ENCODE peak calls at places on chromosomes 3 and 15, in nine cellular contexts. Q, T, C, V, E, P, N, X and S are unnamed samples.

GRCh38 chr15:50192926-50193595 is 11.1 kb downstream of the SLC27A2 start:
- DNase-seq in V (no peak), T (no peak), P (no peak), C (no peak), E (no peak), N (no peak), Q (no peak), X (no peak), S (no peak)

GRCh38 chr15:51134416-51135199 is 39.9 kb upstream of the TNFAIP8L3 start:
- DNase-seq in V (no peak), Q (no peak), T (no peak), P (no peak), N (no peak), X (no peak), C (no peak), E (no peak), S (no peak)

GRCh38 chr3:195886181-195887141 is 21.9 kb downstream of the TNK2 start:
- DNase-seq in T (no peak), Q (no peak), P (no peak), E (no peak), N (no peak), X (no peak), V (no peak), C (no peak), S (peak)

GRCh38 chr15:26129852-26130251 is 266.7 kb upstream of the ATP10A start:
- DNase-seq in V (no peak), T (no peak), C (no peak), N (no peak), Q (no peak), P (no peak), X (no peak), E (no peak), S (no peak)

GRCh38 chr15:77186518-77187095 is 115.7 kb upstream of the TSPAN3 start:
- DNase-seq in E (no peak), V (no peak), N (no peak), X (no peak), P (peak), Q (no peak), C (peak), T (no peak), S (no peak)

GRCh38 chr3:155714295-155714718 is 30.6 kb downstream of the PLCH1 start:
- DNase-seq in E (no peak), N (no peak), P (no peak), V (no peak), C (no peak), Q (no peak), T (no peak), X (no peak), S (no peak)

GRCh38 chr15:36961956-36962355 is 138.4 kb downstream of the MEIS2 start:
- DNase-seq in N (no peak), C (no peak), X (no peak), V (no peak), P (no peak), Q (no peak), T (no peak), E (no peak), S (no peak)

GRCh38 chr3:161423911-161424522 is 52.7 kb upstream of the SPTSSB start:
- DNase-seq in V (no peak), X (no peak), N (no peak), E (no peak), P (peak), Q (no peak), C (no peak), T (peak), S (no peak)

GRCh38 chr3:61060421-61060861 is 190.8 kb downstream of the FHIT start:
- DNase-seq in X (no peak), P (no peak), V (no peak), T (no peak), C (no peak), Q (no peak), N (no peak), E (no peak), S (no peak)

GRCh38 chr15:95142441-95142840 is 911.1 kb downstream of the MCTP2 start:
- DNase-seq in P (no peak), T (no peak), V (no peak), X (no peak), Q (no peak), N (no peak), E (no peak), C (no peak), S (no peak)

GRCh38 chr3:14146381-14147062 is 21.7 kb downstream of the TMEM43 start:
- DNase-seq in Q (peak), T (no peak), X (no peak), C (no peak), V (no peak), E (no peak), N (no peak), P (no peak), S (no peak)

GRCh38 chr3:63900459-63900858 is 11.7 kb downstream of the SCAANT1 start:
- DNase-seq in X (no peak), T (no peak), P (no peak), V (no peak), C (no peak), Q (no peak), N (no peak), E (no peak), S (no peak)

GRCh38 chr3:62710761-62711160 is 164.5 kb downstream of the CADPS start:
- DNase-seq in C (no peak), E (no peak), P (no peak), V (no peak), N (no peak), X (no peak), T (no peak), Q (no peak), S (no peak)

GRCh38 chr3:119600732-119601131 is 3.0 kb downstream of the PLA1A start:
- DNase-seq in C (peak), V (peak), X (peak), Q (peak), N (peak), T (no peak), E (no peak), P (peak), S (no peak)

GRCh38 chr15:52331490-52332240 is 36.1 kb upstream of the MYO5C start:
- DNase-seq in E (no peak), C (peak), V (peak), T (peak), N (peak), P (peak), X (no peak), Q (no peak), S (no peak)

GRCh38 chr3:51876186-51876585 is 785 bp upstream of the IQCF5 start:
- DNase-seq in N (no peak), C (no peak), X (no peak), T (no peak), V (no peak), Q (no peak), P (no peak), E (no peak), S (no peak)

GRCh38 chr3:176663819-176664218 is 533.5 kb downstream of the TBL1XR1 start:
- DNase-seq in P (peak), C (no peak), E (no peak), T (peak), X (no peak), Q (no peak), V (peak), N (no peak), S (no peak)

GRCh38 chr15:40743921-40744809 is 10.9 kb downstream of the RMDN3 start:
- DNase-seq in T (no peak), P (peak), N (no peak), E (no peak), X (no peak), V (peak), Q (no peak), C (no peak), S (peak)

GRCh38 chr3:54685213-54685612 is 242.6 kb downstream of the LRTM1 start:
- DNase-seq in V (no peak), X (no peak), P (no peak), N (no peak), C (no peak), Q (no peak), E (no peak), T (no peak), S (no peak)

GRCh38 chr3:149506540-149506939 is 32.0 kb downstream of the TM4SF4 start:
- DNase-seq in N (no peak), V (no peak), Q (no peak), T (no peak), E (no peak), C (no peak), P (no peak), X (no peak), S (no peak)

GRCh38 chr3:88957751-88958452 is 149.5 kb upstream of the EPHA3 start:
- DNase-seq in V (no peak), N (no peak), E (no peak), C (no peak), X (no peak), P (no peak), T (no peak), Q (no peak), S (no peak)

GRCh38 chr15:35047528-35047927 is 37.6 kb downstream of the NANOGP8 start:
- DNase-seq in P (no peak), V (peak), X (no peak), Q (no peak), N (no peak), T (no peak), C (no peak), E (no peak), S (no peak)

GRCh38 chr3:61136191-61136590 is 115.1 kb downstream of the FHIT start:
- DNase-seq in E (no peak), P (no peak), C (no peak), Q (no peak), X (no peak), N (no peak), V (no peak), T (no peak), S (no peak)

GRCh38 chr3:65728138-65728537 is 310.6 kb downstream of the MAGI1 start:
- DNase-seq in E (no peak), N (no peak), Q (no peak), C (no peak), V (no peak), T (no peak), X (no peak), P (no peak), S (no peak)

GRCh38 chr15:71296032-71296686 is 180.9 kb downstream of the THSD4 start:
- DNase-seq in Q (no peak), P (no peak), C (no peak), N (no peak), X (no peak), E (no peak), V (no peak), T (peak), S (no peak)

GRCh38 chr15:71295242-71296031 is 180.2 kb downstream of the THSD4 start:
- DNase-seq in E (peak), C (no peak), T (peak), P (peak), N (no peak), X (peak), Q (no peak), V (peak), S (no peak)

GRCh38 chr15:71291723-71292122 is 176.5 kb downstream of the THSD4 start:
- DNase-seq in X (no peak), T (no peak), N (no peak), V (no peak), Q (no peak), E (no peak), P (no peak), C (no peak), S (no peak)

GRCh38 chr15:71294636-71295241 is 179.5 kb downstream of the THSD4 start:
- DNase-seq in P (no peak), E (peak), T (peak), N (no peak), Q (no peak), V (no peak), C (no peak), X (no peak), S (peak)

DNA sequence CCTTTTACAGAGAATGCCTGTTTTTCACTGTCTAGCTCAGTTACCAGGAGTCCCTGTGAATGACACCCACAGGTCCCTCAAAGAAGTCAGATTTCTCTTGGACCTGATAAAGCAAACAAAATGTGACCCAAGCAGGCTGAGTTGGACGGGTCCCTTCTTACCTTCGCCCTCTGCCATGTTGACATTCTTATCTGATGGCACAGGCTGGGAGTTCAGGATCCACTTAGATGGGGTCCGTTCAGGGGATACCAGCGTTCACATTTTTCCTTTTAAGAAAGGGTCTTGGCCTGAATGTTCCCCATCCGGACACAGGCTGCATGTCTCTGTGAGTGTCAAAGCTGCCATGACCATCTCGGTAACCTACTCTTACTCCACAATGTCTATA is 179.0 kb downstream of the THSD4 start:
- DNase-seq in T (no peak), N (no peak), X (no peak), C (no peak), P (no peak), E (no peak), Q (no peak), V (no peak), S (no peak)
- TF ChIP-seq POLR2A in T (no peak), N (no peak), X (no peak), C (no peak), P (no peak), E (no peak), Q (no peak), V (no peak), S (no peak)

DNA sequence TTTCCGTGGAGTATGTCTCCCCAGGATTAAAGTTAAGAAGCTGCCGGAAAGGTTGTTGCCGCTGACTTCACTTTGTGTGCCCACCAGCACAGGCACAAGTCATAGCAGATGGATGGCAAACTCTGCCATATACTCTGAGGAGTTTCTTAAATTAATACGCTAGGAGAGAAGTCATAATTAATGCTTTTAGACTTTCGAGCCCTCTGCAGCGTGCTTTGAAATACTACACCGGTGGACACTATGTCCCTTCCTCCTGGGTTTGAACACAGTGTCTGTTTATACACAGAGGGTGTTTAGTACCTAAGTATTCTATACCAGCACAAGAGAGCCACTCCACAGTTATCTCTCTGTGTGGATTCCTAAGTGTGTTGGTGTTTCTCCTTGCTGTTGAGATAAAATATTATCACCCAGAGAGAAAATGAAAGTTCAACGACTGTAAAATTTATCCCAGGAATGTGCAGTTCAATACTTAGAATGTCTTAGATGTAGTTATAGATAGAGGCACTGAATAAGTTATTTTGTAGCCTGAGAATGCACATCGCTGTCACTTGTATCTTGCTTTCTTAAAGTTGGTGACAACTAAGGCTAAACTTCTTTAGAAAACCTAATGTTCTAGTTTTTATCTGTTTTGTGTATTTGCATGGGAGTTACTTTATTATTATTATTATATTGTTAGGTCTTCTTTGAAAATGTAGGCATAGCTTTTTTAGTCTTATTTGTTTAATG is 1.6 kb downstream of the MBNL1 start:
- DNase-seq in N (no peak), X (no peak), T (no peak), V (no peak), C (no peak), E (no peak), P (no peak), Q (no peak), S (no peak)
- TF ChIP-seq POLR2A in N (no peak), X (no peak), T (no peak), V (no peak), C (no peak), E (no peak), P (no peak), Q (no peak), S (no peak)

GRCh38 chr3:32262201-32262600 is 23.7 kb downstream of the CMTM8 start:
- DNase-seq in X (no peak), N (no peak), Q (no peak), P (no peak), V (no peak), E (no peak), C (no peak), T (no peak), S (no peak)
- TF ChIP-seq POLR2A in X (no peak), N (no peak), Q (no peak), P (no peak), V (no peak), E (no peak), C (no peak), T (no peak), S (no peak)

DNA sequence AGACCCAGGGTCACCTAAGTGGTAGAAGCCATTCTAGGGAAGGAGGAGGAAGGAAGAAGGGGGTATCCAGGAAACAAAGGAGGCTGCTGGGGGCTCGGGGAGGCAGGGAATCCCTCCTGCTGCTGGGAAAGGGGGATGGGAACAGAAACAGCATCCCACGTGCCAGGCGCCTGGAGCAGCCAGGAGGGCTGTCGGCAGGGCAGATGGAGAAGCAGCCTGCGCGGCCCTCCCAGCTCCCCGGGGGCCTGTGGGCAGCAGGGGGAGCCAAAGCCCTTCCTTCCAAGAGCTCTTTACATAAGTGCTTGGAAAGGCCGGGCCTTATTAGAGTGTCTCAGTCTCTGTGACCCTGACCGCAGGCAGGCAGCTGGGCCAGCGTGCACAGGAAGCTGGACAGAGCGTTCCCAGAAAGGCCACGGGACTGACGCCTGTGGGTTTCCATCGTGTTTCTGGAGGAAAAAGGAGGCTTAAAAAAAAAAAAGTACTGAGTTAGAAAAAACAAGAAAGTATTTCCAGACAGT is 24.8 kb downstream of the LOXL1 start:
- DNase-seq in Q (peak), X (peak), E (peak), T (peak), V (peak), N (peak), P (peak), C (no peak), S (peak)
- TF ChIP-seq POLR2A in Q (no peak), X (no peak), E (peak), T (no peak), V (peak), N (no peak), P (no peak), C (no peak), S (no peak)

DNA sequence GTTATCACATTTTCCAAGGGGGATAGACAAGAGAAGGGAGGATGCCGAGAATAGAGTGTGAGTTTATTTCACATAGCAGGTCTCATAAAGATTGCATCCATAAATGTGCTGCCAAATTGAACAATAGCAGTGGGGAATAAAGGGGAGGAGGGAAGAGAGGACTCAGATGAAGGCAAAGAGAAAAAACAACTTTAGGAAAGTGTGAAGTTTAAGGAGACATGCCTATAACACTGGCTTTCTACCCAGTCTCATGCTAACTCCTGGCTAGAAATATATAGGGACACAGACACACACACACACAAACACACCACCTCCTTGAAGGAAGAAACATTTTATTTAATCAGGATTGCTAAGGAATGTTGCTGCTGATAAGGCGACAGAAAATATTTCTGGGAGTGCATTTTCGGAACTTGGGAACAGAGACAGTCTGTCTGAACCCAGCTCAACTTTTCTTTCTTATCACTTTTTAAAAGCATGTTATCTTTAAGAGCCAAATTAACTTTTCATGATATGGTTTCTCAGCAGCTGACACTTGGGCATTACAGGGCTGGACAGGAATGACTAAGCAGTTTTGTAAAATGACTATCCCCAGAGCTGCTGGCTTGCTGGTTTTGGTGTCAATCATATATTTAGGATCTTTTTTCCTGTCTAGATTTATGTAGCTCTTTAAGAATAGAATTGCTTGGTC is 402.6 kb downstream of the RBMS3 start:
- DNase-seq in Q (peak), C (peak), V (no peak), E (no peak), N (peak), T (peak), P (peak), X (no peak), S (no peak)
- TF ChIP-seq POLR2A in Q (no peak), C (no peak), V (no peak), E (no peak), N (no peak), T (no peak), P (no peak), X (no peak), S (no peak)

GRCh38 chr15:60480149-60480548 is 1.2 kb upstream of the ICE2 start:
- DNase-seq in Q (no peak), X (no peak), V (no peak), C (peak), E (no peak), N (no peak), T (no peak), P (peak), S (no peak)

GRCh38 chr15:60477991-60478632 is 830 bp downstream of the ICE2 start:
- DNase-seq in T (no peak), V (no peak), C (peak), N (no peak), Q (no peak), X (peak), E (no peak), P (peak), S (no peak)

GRCh38 chr15:60478633-60479360 is at the start of gene ICE2:
- DNase-seq in Q (peak), X (peak), P (peak), C (peak), V (peak), T (peak), E (peak), N (peak), S (peak)

GRCh38 chr15:60479711-60480110 is 769 bp upstream of the ICE2 start:
- DNase-seq in T (no peak), C (peak), X (no peak), V (no peak), E (no peak), P (peak), Q (no peak), N (no peak), S (no peak)

DNA sequence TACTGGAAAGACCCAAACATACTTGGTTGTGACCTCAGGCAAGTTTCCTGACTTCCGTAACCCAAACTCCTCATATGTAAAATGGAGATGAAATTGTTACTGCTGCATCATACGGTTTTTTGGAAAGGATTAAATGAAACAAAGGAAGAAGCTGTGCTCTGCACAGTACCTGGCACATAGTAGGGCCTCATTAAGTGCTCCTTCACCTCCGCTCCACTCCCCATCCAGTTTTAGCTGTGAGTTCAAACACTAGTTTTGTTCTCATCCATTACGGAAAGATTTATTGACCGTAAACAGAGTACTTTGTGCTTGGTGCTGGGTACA is 381 bp upstream of the ICE2 start:
- DNase-seq in V (no peak), C (no peak), E (no peak), N (no peak), X (no peak), Q (no peak), P (no peak), T (no peak), S (no peak)
- TF ChIP-seq POLR2A in V (no peak), C (no peak), E (no peak), N (no peak), X (no peak), Q (no peak), P (no peak), T (no peak), S (no peak)